ENCODE peak calls at places on chromosomes 13 and 19, in seven cellular contexts. F is ascending aorta, H is cardiac muscle cell, R is dorsolateral prefrontal cortex, P is aorta, A is GM23338, V is DND-41. S is an unnamed sample.

GRCh38 chr19:9958451-9958850 is 22.1 kb upstream of the OLFM2 start:
- DNase-seq in F (no peak), H (peak), R (no peak), P (no peak), A (no peak), V (no peak), S (no peak)

GRCh38 chr13:112077729-112078128 is 10.8 kb downstream of the SOX1 start:
- DNase-seq in F (no peak), H (no peak), R (no peak), P (no peak), A (no peak), V (no peak), S (no peak)

GRCh38 chr19:30153326-30154210 is 211.5 kb downstream of the URI1 start:
- DNase-seq in F (no peak), H (no peak), R (no peak), P (no peak), A (no peak), V (no peak), S (no peak)

GRCh38 chr13:32309812-32310706 is 5.1 kb downstream of the ZAR1L start:
- DNase-seq in F (no peak), H (peak), R (no peak), P (no peak), A (peak), V (peak), S (peak)

GRCh38 chr13:29936051-29936813 is 85.8 kb upstream of the UBL3 start:
- DNase-seq in F (no peak), H (no peak), R (no peak), P (peak), A (no peak), V (no peak), S (no peak)

GRCh38 chr19:5877869-5878268 is 7.5 kb upstream of the FUT5 start:
- DNase-seq in F (no peak), H (no peak), R (no peak), P (no peak), A (no peak), V (no peak), S (no peak)

GRCh38 chr13:107210216-107211010 is 642.5 kb upstream of the ARGLU1 start:
- DNase-seq in F (no peak), H (peak), R (no peak), P (no peak), A (no peak), V (no peak), S (no peak)

GRCh38 chr13:105513448-105513847 is 1022.0 kb downstream of the EFNB2 start:
- DNase-seq in F (no peak), H (no peak), R (no peak), P (no peak), A (no peak), V (no peak), S (peak)

GRCh38 chr19:1408300-1409203 is 1.2 kb downstream of the DAZAP1 start:
- DNase-seq in F (no peak), H (peak), R (no peak), P (peak), A (peak), V (peak), S (no peak)

GRCh38 chr13:93227280-93227905 is 786 bp downstream of the GPC6 start:
- DNase-seq in F (no peak), H (peak), R (no peak), P (peak), A (peak), V (no peak), S (no peak)

GRCh38 chr19:8731428-8732169 is 10.2 kb downstream of the OR2Z1 start:
- DNase-seq in F (no peak), H (no peak), R (no peak), P (no peak), A (peak), V (peak), S (no peak)

GRCh38 chr13:80979035-80979641 is 638.2 kb upstream of the SPRY2 start:
- DNase-seq in F (peak), H (peak), R (peak), P (no peak), A (peak), V (peak), S (peak)

GRCh38 chr13:26707122-26708006 is 53.2 kb downstream of the GPR12 start:
- DNase-seq in F (no peak), H (peak), R (no peak), P (no peak), A (peak), V (peak), S (peak)

GRCh38 chr19:4144666-4145261 is 8.7 kb upstream of the CREB3L3 start:
- DNase-seq in F (no peak), H (peak), R (no peak), P (no peak), A (no peak), V (no peak), S (peak)

GRCh38 chr19:40503300-40503699 is 36.5 kb downstream of the SPTBN4 start:
- DNase-seq in F (no peak), H (no peak), R (no peak), P (no peak), A (peak), V (peak), S (no peak)

GRCh38 chr19:46288896-46289588 is 7.8 kb upstream of the HIF3A start:
- DNase-seq in F (no peak), H (peak), R (no peak), P (no peak), A (no peak), V (no peak), S (peak)

GRCh38 chr19:29446331-29446730 is 79.5 kb upstream of the VSTM2B start:
- DNase-seq in F (no peak), H (no peak), R (no peak), P (no peak), A (no peak), V (no peak), S (no peak)

GRCh38 chr13:51818771-51819511 is 15.0 kb upstream of the DHRS12 start:
- DNase-seq in F (no peak), H (peak), R (no peak), P (peak), A (no peak), V (no peak), S (no peak)

GRCh38 chr13:85833938-85834337 is 34.7 kb upstream of the SLITRK6 start:
- DNase-seq in F (no peak), H (no peak), R (no peak), P (no peak), A (no peak), V (no peak), S (no peak)

GRCh38 chr19:53467138-53467502 is 413 bp upstream of the ZNF813 start:
- DNase-seq in F (peak), H (no peak), R (no peak), P (peak), A (no peak), V (no peak), S (no peak)

GRCh38 chr19:10334340-10335148 is 1.2 kb upstream of the RAVER1 start:
- DNase-seq in F (peak), H (peak), R (peak), P (peak), A (peak), V (peak), S (peak)

GRCh38 chr19:57123882-57124281 is 4.1 kb downstream of the USP29 start:
- DNase-seq in F (no peak), H (no peak), R (no peak), P (no peak), A (no peak), V (no peak), S (no peak)

GRCh38 chr19:3276341-3276799 is 51.9 kb downstream of the CELF5 start:
- DNase-seq in F (no peak), H (no peak), R (no peak), P (no peak), A (peak), V (no peak), S (peak)

GRCh38 chr13:67228909-67229308 is 1.2 kb downstream of the PCDH9 start:
- DNase-seq in F (no peak), H (peak), R (no peak), P (no peak), A (no peak), V (no peak), S (no peak)

GRCh38 chr13:44474122-44474910 is 100.7 kb downstream of the SERP2 start:
- DNase-seq in F (no peak), H (peak), R (no peak), P (no peak), A (peak), V (no peak), S (no peak)

GRCh38 chr19:10009269-10009665 is 1.0 kb downstream of the COL5A3 start:
- DNase-seq in F (peak), H (peak), R (no peak), P (peak), A (peak), V (peak), S (peak)

GRCh38 chr19:4399871-4400768 is at the start of gene SH3GL1:
- DNase-seq in F (peak), H (peak), R (peak), P (peak), A (peak), V (peak), S (peak)

GRCh38 chr13:43880930-43881329 is 1.2 kb downstream of the LACC1 start:
- DNase-seq in F (no peak), H (peak), R (no peak), P (no peak), A (no peak), V (no peak), S (no peak)

GRCh38 chr19:14507704-14508246 is 10.4 kb downstream of the DNAJB1 start:
- DNase-seq in F (no peak), H (peak), R (no peak), P (no peak), A (no peak), V (no peak), S (no peak)

GRCh38 chr13:42048625-42049453 is at the start of gene DGKH:
- DNase-seq in F (peak), H (peak), R (peak), P (peak), A (peak), V (peak), S (peak)

DNA sequence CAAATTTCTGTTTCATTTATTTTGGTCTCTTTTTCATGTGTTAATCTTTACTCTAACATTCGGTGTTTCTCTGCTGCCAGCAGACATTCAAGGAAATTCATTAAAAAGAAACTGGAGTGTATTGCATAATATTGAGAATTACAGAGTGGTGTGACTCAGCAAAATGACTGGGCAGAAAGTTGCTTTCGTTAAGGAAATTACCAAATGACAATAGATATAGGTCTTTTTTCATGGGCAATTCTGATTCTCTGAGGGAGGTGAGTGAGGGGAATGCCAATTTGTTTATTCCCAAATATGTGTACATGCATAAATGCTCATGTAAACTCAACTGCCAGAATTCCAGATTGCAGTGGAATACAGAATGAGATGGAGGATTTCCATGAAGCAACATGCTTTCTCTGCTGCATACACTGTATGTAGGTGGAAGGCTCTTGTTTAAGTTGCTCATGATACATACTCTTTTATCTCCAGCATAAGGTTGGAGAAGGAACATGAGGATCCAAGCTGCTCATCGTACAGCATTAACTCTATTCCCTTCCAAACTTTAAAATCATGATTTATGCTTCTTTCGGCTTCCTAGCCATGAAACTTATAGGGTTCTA is 1730.1 kb downstream of the SLITRK5 start:
- DNase-seq in F (no peak), H (peak), R (no peak), P (no peak), A (peak), V (no peak), S (peak)
- H3K27ac ChIP-seq in F (no peak), H (no peak), R (peak), P (no peak), A (no peak), V (no peak), S (no peak)

DNA sequence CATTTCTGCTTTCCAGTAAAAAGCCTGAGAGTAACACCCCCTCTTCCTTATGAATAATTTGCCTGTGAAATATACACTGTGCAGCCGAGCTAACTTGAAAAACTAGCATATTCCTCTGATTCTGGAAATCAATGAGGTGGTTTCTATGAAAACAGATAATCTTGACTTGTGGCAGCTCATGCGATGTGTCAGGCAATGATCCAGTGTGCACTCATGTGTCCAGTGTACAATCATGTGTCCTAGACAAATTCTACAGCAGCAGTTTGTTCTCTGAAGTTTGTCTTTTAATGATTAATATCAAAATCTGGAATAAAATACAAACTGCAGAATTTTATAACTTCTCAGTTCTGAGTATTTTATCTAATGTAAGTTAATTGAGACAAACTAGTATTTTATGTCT is 2213.9 kb upstream of the PCDH20 start:
- DNase-seq in F (no peak), H (no peak), R (no peak), P (no peak), A (no peak), V (no peak), S (no peak)
- H3K27ac ChIP-seq in F (no peak), H (no peak), R (no peak), P (no peak), A (no peak), V (no peak), S (no peak)

DNA sequence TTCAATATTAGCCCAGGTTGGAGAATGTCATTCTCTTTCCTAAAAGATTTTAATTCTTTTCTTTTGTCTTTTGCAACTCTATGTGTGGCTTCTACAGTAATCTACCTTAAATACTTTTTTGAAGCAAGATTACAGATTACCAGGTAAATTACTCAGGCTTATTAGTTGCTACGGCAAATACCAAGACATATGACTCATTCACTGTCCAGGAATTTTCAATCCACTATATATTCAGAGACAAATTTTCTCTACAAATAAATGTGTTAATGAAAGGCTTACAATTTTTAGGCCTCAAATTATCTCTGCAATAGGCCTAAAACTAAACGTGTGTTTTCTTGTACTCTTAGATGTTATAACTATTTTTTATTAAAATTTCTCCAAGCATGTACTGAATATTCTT is 631.3 kb downstream of the DIAPH3 start:
- DNase-seq in F (no peak), H (no peak), R (no peak), P (no peak), A (no peak), V (no peak), S (peak)
- H3K27ac ChIP-seq in F (no peak), H (peak), R (no peak), P (no peak), A (no peak), V (no peak), S (no peak)

GRCh38 chr13:27788271-27788670 is 4.0 kb upstream of the GSX1 start:
- DNase-seq in F (no peak), H (no peak), R (no peak), P (no peak), A (no peak), V (no peak), S (no peak)

DNA sequence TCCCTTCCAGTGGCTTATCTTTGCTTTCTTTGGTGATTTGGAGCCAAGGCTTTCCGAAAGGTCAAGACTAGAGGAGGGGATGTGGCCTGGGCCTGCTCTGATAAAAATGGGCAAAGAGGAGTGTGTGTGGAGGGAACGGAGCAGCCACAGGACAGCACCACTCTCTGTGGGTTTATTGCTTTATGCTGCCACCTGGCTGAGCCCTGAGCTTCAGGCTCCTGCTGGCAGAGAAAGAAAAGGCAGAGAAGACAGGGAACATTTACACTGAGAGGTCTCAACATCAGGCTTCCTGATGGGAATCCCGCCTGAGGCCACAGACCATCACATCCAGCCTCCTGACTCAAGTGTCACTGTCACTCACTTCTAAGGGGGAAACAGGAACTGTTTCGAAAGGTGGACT is 9.2 kb upstream of the GSX1 start:
- DNase-seq in F (no peak), H (peak), R (peak), P (no peak), A (peak), V (no peak), S (peak)
- H3K27ac ChIP-seq in F (no peak), H (no peak), R (no peak), P (no peak), A (no peak), V (no peak), S (no peak)